ENCODE peak calls at places on chromosomes 2 and 18, in nine cellular contexts. M is activated gamma-delta T cell; Y is stimulated activated naive CD8-positive, alpha-beta T cell treated with anti-CD3 and anti-CD28 coated beads, Interleukin-15, Interleukin-2, amounts not matched to agents 100 U/mL and 50 U/mL, for 24 hours; F is AG04449; K is NCI-H748 treated with DMSO at 0.1 percent for 48 hours; U is posterior cingulate gyrus; I is NT2/D1; S is dermis blood vessel endothelial cell; W is upper lobe of right lung. C is an unnamed sample.

GRCh38 chr2:16240459-16240858 is 300.1 kb downstream of the MYCN start:
- DNase-seq in M (no peak), Y (no peak), F (no peak), K (no peak), U (no peak), I (no peak), S (no peak), W (no peak), C (no peak)

GRCh38 chr2:54099834-54100595 is 15.4 kb upstream of the ACYP2 start:
- DNase-seq in M (no peak), Y (no peak), F (no peak), K (no peak), U (no peak), I (no peak), S (no peak), W (no peak), C (no peak)

GRCh38 chr2:3101016-3101703 is 276.5 kb downstream of the EIPR1 start:
- DNase-seq in M (no peak), Y (no peak), F (no peak), K (no peak), U (no peak), I (no peak), S (no peak), W (no peak), C (no peak)

GRCh38 chr2:174633621-174633927 is 36.0 kb upstream of the WIPF1 start:
- DNase-seq in M (no peak), Y (peak; percentile 27), F (no peak), K (no peak), U (no peak), I (no peak), S (no peak), W (no peak), C (no peak)

GRCh38 chr2:187422277-187422676 is 25.8 kb downstream of the CALCRL start:
- DNase-seq in M (no peak), Y (no peak), F (no peak), K (no peak), U (no peak), I (no peak), S (peak; percentile 73), W (no peak), C (no peak)

GRCh38 chr2:10414591-10414990 is 33.5 kb downstream of the ODC1 start:
- DNase-seq in M (no peak), Y (no peak), F (no peak), K (peak; percentile 11), U (no peak), I (no peak), S (no peak), W (no peak), C (no peak)

GRCh38 chr2:120315367-120316033 is 30.4 kb upstream of the INHBB start:
- DNase-seq in M (no peak), Y (no peak), F (no peak), K (no peak), U (peak; percentile 67), I (no peak), S (no peak), W (peak; percentile 43), C (no peak)

GRCh38 chr2:150403457-150403856 is 84.0 kb downstream of the RND3 start:
- DNase-seq in M (no peak), Y (no peak), F (no peak), K (no peak), U (no peak), I (no peak), S (peak; percentile 11), W (no peak), C (no peak)

GRCh38 chr2:213002383-213002782 is 149.0 kb downstream of the IKZF2 start:
- DNase-seq in M (no peak), Y (no peak), F (no peak), K (no peak), U (no peak), I (no peak), S (no peak), W (no peak), C (no peak)

GRCh38 chr2:204948822-204949221 is 403.5 kb downstream of the PARD3B start:
- DNase-seq in M (no peak), Y (no peak), F (no peak), K (no peak), U (no peak), I (no peak), S (no peak), W (no peak), C (no peak)

GRCh38 chr2:18479901-18480369 is 80.5 kb downstream of the RDH14 start:
- DNase-seq in M (no peak), Y (no peak), F (peak; percentile 31), K (no peak), U (no peak), I (no peak), S (no peak), W (no peak), C (no peak)

GRCh38 chr18:48405108-48405507 is 4.1 kb downstream of the ZBTB7C start:
- DNase-seq in M (no peak), Y (no peak), F (no peak), K (no peak), U (no peak), I (no peak), S (no peak), W (no peak), C (no peak)

C was measured in neural crest cell.